ENCODE peak calls at places on chromosomes 16 and 17, in seven cellular contexts. One of them, this sample, is unnamed. For H3K4me1, the result is how much of the 10 kb centered on the place peaks cover.

GRCh38 chr16:77834600-77834963 is 46.2 kb downstream of the VAT1L start:
- DNase-seq in cardiac muscle cell: peak
- DNase-seq in effector memory CD4-positive, alpha-beta T cell: no peak
- DNase-seq in colonic mucosa: no peak
- DNase-seq in small intestine: no peak
- DNase-seq in CD4-positive, alpha-beta memory T cell: no peak
- DNase-seq in heart right ventricle: no peak
- DNase-seq in this sample: peak

GRCh38 chr16:82776466-82777146 is 149.8 kb downstream of the CDH13 start:
- DNase-seq in cardiac muscle cell: peak
- DNase-seq in effector memory CD4-positive, alpha-beta T cell: no peak
- DNase-seq in colonic mucosa: no peak
- DNase-seq in small intestine: no peak
- DNase-seq in CD4-positive, alpha-beta memory T cell: no peak
- DNase-seq in heart right ventricle: no peak
- DNase-seq in this sample: no peak

GRCh38 chr16:86221085-86221484 is 289.2 kb upstream of the FOXF1 start:
- DNase-seq in cardiac muscle cell: no peak
- DNase-seq in effector memory CD4-positive, alpha-beta T cell: no peak
- DNase-seq in colonic mucosa: no peak
- DNase-seq in small intestine: no peak
- DNase-seq in CD4-positive, alpha-beta memory T cell: no peak
- DNase-seq in heart right ventricle: no peak
- DNase-seq in this sample: no peak

GRCh38 chr17:29557085-29557697 is 9.6 kb downstream of the ABHD15 start:
- DNase-seq in cardiac muscle cell: peak
- DNase-seq in effector memory CD4-positive, alpha-beta T cell: no peak
- DNase-seq in colonic mucosa: no peak
- DNase-seq in small intestine: no peak
- DNase-seq in CD4-positive, alpha-beta memory T cell: no peak
- DNase-seq in heart right ventricle: no peak
- DNase-seq in this sample: peak

GRCh38 chr17:5257124-5257523 is 22.5 kb upstream of the SCIMP start:
- DNase-seq in cardiac muscle cell: no peak
- DNase-seq in effector memory CD4-positive, alpha-beta T cell: no peak
- DNase-seq in colonic mucosa: no peak
- DNase-seq in small intestine: no peak
- DNase-seq in CD4-positive, alpha-beta memory T cell: no peak
- DNase-seq in heart right ventricle: no peak
- DNase-seq in this sample: no peak

GRCh38 chr16:30369091-30369937 is 980 bp downstream of the TBC1D10B start:
- DNase-seq in cardiac muscle cell: no peak
- DNase-seq in effector memory CD4-positive, alpha-beta T cell: no peak
- DNase-seq in colonic mucosa: peak
- DNase-seq in small intestine: peak
- DNase-seq in CD4-positive, alpha-beta memory T cell: no peak
- DNase-seq in heart right ventricle: no peak
- DNase-seq in this sample: no peak

GRCh38 chr16:19123535-19124178 is 9.9 kb downstream of the ITPRIPL2 start:
- DNase-seq in cardiac muscle cell: no peak
- DNase-seq in effector memory CD4-positive, alpha-beta T cell: no peak
- DNase-seq in colonic mucosa: peak
- DNase-seq in small intestine: peak
- DNase-seq in CD4-positive, alpha-beta memory T cell: no peak
- DNase-seq in heart right ventricle: no peak
- DNase-seq in this sample: no peak

GRCh38 chr16:49835116-49835880 is 20.6 kb downstream of the ZNF423 start:
- DNase-seq in cardiac muscle cell: peak
- DNase-seq in effector memory CD4-positive, alpha-beta T cell: no peak
- DNase-seq in colonic mucosa: no peak
- DNase-seq in small intestine: no peak
- DNase-seq in CD4-positive, alpha-beta memory T cell: no peak
- DNase-seq in heart right ventricle: peak
- DNase-seq in this sample: no peak

GRCh38 chr16:87747626-87748025 is 18.2 kb downstream of the KLHDC4 start:
- DNase-seq in cardiac muscle cell: no peak
- DNase-seq in effector memory CD4-positive, alpha-beta T cell: no peak
- DNase-seq in colonic mucosa: no peak
- DNase-seq in small intestine: no peak
- DNase-seq in CD4-positive, alpha-beta memory T cell: no peak
- DNase-seq in heart right ventricle: no peak
- DNase-seq in this sample: no peak

GRCh38 chr16:12257926-12258561 is 281.5 kb downstream of the SNX29 start:
- DNase-seq in cardiac muscle cell: no peak
- DNase-seq in effector memory CD4-positive, alpha-beta T cell: no peak
- DNase-seq in colonic mucosa: peak
- DNase-seq in small intestine: peak
- DNase-seq in CD4-positive, alpha-beta memory T cell: no peak
- DNase-seq in heart right ventricle: no peak
- DNase-seq in this sample: no peak

GRCh38 chr17:15268465-15268864 is 3.3 kb upstream of the PMP22 start:
- DNase-seq in cardiac muscle cell: no peak
- DNase-seq in effector memory CD4-positive, alpha-beta T cell: no peak
- DNase-seq in colonic mucosa: no peak
- DNase-seq in small intestine: no peak
- DNase-seq in CD4-positive, alpha-beta memory T cell: no peak
- DNase-seq in heart right ventricle: no peak
- DNase-seq in this sample: no peak

GRCh38 chr17:15268003-15268402 is 2.9 kb upstream of the PMP22 start:
- DNase-seq in cardiac muscle cell: no peak
- DNase-seq in effector memory CD4-positive, alpha-beta T cell: no peak
- DNase-seq in colonic mucosa: no peak
- DNase-seq in small intestine: no peak
- DNase-seq in CD4-positive, alpha-beta memory T cell: no peak
- DNase-seq in heart right ventricle: no peak
- DNase-seq in this sample: peak

GRCh38 chr17:15269690-15270089 is 4.6 kb upstream of the PMP22 start:
- DNase-seq in cardiac muscle cell: peak
- DNase-seq in effector memory CD4-positive, alpha-beta T cell: no peak
- DNase-seq in colonic mucosa: no peak
- DNase-seq in small intestine: no peak
- DNase-seq in CD4-positive, alpha-beta memory T cell: no peak
- DNase-seq in heart right ventricle: no peak
- DNase-seq in this sample: no peak

GRCh38 chr17:15270628-15271381 is 5.7 kb upstream of the PMP22 start:
- DNase-seq in cardiac muscle cell: no peak
- DNase-seq in effector memory CD4-positive, alpha-beta T cell: no peak
- DNase-seq in colonic mucosa: no peak
- DNase-seq in small intestine: no peak
- DNase-seq in CD4-positive, alpha-beta memory T cell: no peak
- DNase-seq in heart right ventricle: no peak
- DNase-seq in this sample: no peak

DNA sequence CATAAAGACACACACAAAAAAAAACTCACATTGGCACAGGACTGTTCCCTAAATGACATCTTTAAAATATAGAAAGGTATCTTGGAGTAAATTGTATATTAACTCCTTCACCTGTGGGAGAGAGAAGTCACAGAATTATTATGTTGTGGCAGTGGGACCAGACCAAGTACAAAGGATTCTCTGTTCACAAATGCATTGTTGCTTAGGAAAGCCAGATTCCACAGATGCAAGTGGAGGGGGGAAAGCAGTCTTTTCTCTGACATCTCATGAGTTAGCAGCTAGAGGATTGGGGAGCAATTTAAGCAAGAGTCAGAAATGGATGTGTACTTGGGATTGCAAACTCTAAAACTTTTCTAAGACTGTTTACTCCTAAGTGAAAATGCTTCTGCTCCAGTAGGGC is 4.0 kb upstream of the PMP22 start:
- DNase-seq in cardiac muscle cell: no peak
- DNase-seq in effector memory CD4-positive, alpha-beta T cell: no peak
- DNase-seq in colonic mucosa: no peak
- DNase-seq in small intestine: no peak
- DNase-seq in CD4-positive, alpha-beta memory T cell: no peak
- DNase-seq in heart right ventricle: no peak
- DNase-seq in this sample: no peak
- H3K27ac ChIP-seq in cardiac muscle cell: no peak
- H3K27ac ChIP-seq in effector memory CD4-positive, alpha-beta T cell: no peak
- H3K27ac ChIP-seq in colonic mucosa: no peak
- H3K27ac ChIP-seq in small intestine: no peak
- H3K27ac ChIP-seq in CD4-positive, alpha-beta memory T cell: no peak
- H3K27ac ChIP-seq in heart right ventricle: peak
- H3K27ac ChIP-seq in this sample: no peak

DNA sequence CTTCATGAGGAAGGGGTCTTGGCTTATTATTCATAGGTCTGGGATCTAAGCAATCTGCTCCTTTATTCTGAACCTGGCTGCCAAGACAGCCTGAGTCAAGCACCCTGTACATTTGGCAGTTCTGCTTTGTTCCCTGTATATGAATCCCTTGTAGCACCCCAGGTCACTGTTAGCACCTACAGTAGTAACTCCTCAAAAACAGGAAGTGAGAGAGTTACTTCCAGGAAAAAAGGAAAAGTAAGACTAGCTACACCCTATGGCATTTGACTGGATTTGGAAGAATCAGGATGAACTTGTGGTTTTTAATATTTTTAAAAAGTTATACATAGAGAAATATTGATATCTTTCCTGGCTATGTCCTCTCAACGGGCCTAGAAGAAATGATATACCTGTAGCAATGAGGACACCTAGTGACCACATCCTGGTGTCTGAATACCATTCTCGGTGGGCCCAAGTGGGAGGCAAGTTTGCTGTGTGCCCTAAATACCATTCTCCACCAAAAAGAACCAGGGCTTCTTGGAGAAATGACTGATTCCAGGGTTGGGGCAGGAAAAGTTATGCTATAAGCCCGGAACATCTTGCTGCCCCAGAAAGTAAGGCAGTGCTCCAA is 9.9 kb downstream of the ANKRD40 start:
- DNase-seq in cardiac muscle cell: no peak
- DNase-seq in effector memory CD4-positive, alpha-beta T cell: no peak
- DNase-seq in colonic mucosa: no peak
- DNase-seq in small intestine: peak
- DNase-seq in CD4-positive, alpha-beta memory T cell: no peak
- DNase-seq in heart right ventricle: no peak
- DNase-seq in this sample: no peak
- H3K4me1 ChIP-seq in cardiac muscle cell: under half
- H3K4me1 ChIP-seq in effector memory CD4-positive, alpha-beta T cell: under half
- H3K4me1 ChIP-seq in colonic mucosa: under half
- H3K4me1 ChIP-seq in small intestine: under half
- H3K4me1 ChIP-seq in CD4-positive, alpha-beta memory T cell: under half
- H3K4me1 ChIP-seq in heart right ventricle: under half
- H3K4me1 ChIP-seq in this sample: under half

DNA sequence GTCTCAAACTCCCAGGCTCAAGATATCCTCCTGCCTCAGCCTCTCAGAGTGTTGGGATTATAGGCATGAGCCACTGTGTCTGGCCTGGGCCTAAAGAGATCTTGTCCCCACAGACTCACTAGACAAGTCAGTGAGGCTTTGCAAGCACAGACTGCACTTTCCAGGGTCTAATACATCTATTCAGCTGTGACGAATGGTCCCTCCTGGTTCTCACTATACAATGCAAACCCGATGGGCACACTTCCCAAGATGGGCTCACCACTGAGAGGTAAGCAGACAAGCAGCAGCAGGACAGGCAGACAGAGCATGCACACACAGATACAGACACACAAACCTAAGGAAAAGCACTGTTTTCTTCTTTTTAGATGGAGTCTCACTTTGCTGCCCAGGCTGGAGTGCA is 8.8 kb downstream of the MBTPS1 start:
- DNase-seq in cardiac muscle cell: no peak
- DNase-seq in effector memory CD4-positive, alpha-beta T cell: no peak
- DNase-seq in colonic mucosa: no peak
- DNase-seq in small intestine: no peak
- DNase-seq in CD4-positive, alpha-beta memory T cell: no peak
- DNase-seq in heart right ventricle: no peak
- DNase-seq in this sample: no peak
- H3K27ac ChIP-seq in cardiac muscle cell: no peak
- H3K27ac ChIP-seq in effector memory CD4-positive, alpha-beta T cell: no peak
- H3K27ac ChIP-seq in colonic mucosa: no peak
- H3K27ac ChIP-seq in small intestine: no peak
- H3K27ac ChIP-seq in CD4-positive, alpha-beta memory T cell: no peak
- H3K27ac ChIP-seq in heart right ventricle: peak
- H3K27ac ChIP-seq in this sample: no peak

DNA sequence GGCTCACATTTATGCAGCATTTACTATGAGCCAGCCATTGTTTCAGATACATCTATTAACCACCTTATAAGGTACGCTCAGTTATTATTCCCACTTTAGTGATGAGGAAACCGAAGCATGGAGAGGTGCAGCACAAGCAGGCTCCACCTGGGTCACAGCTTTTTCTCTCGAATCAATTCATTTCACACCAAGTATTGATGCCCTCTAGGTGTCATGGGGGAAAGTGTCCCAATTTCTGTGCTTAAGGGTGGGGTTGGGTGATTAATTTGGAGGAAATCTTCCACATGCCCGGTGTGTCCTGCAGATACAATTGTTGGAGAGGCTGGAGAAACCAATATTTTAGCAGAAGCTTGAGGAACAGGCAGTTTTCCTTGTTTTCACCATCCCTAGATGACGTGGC is 62.7 kb upstream of the DNAJA2 start:
- DNase-seq in cardiac muscle cell: no peak
- DNase-seq in effector memory CD4-positive, alpha-beta T cell: no peak
- DNase-seq in colonic mucosa: no peak
- DNase-seq in small intestine: no peak
- DNase-seq in CD4-positive, alpha-beta memory T cell: no peak
- DNase-seq in heart right ventricle: no peak
- DNase-seq in this sample: no peak
- H3K4me1 ChIP-seq in cardiac muscle cell: under half
- H3K4me1 ChIP-seq in effector memory CD4-positive, alpha-beta T cell: under half
- H3K4me1 ChIP-seq in colonic mucosa: under half
- H3K4me1 ChIP-seq in small intestine: under half
- H3K4me1 ChIP-seq in CD4-positive, alpha-beta memory T cell: under half
- H3K4me1 ChIP-seq in heart right ventricle: under half
- H3K4me1 ChIP-seq in this sample: under half

GRCh38 chr17:48429638-48430586 is at the start of gene SKAP1:
- DNase-seq in cardiac muscle cell: no peak
- DNase-seq in effector memory CD4-positive, alpha-beta T cell: peak
- DNase-seq in colonic mucosa: peak
- DNase-seq in small intestine: peak
- DNase-seq in CD4-positive, alpha-beta memory T cell: peak
- DNase-seq in heart right ventricle: peak
- DNase-seq in this sample: no peak
- H3K27ac ChIP-seq in cardiac muscle cell: no peak
- H3K27ac ChIP-seq in effector memory CD4-positive, alpha-beta T cell: peak
- H3K27ac ChIP-seq in colonic mucosa: peak
- H3K27ac ChIP-seq in small intestine: peak
- H3K27ac ChIP-seq in CD4-positive, alpha-beta memory T cell: peak
- H3K27ac ChIP-seq in heart right ventricle: no peak
- H3K27ac ChIP-seq in this sample: no peak

This sample was measured in foreskin keratinocyte.